ENCODE peak calls at places on chromosome 11, in eight cellular contexts. W, I, F, Q, Y, R, T and G are unnamed samples.

GRCh38 chr11:37378989-37379388 is 781.0 kb upstream of the RAG2 start:
- DNase-seq in R (no peak), W (no peak), F (no peak), T (no peak), Y (no peak), Q (no peak), I (no peak), G (no peak)

GRCh38 chr11:626475-627272 is at the start of gene SCT:
- DNase-seq in R (no peak), I (no peak), F (no peak), Y (no peak), T (no peak), Q (no peak), W (no peak), G (no peak)

GRCh38 chr11:123569387-123569786 is 85.0 kb downstream of the SCN3B start:
- DNase-seq in I (no peak), F (no peak), R (no peak), W (no peak), T (no peak), Y (no peak), Q (no peak), G (no peak)

GRCh38 chr11:133714471-133715375 is 130.6 kb downstream of the SPATA19 start:
- DNase-seq in Y (no peak), R (no peak), I (no peak), Q (no peak), F (no peak), W (no peak), T (no peak), G (no peak)

GRCh38 chr11:64368673-64369074 is 9.7 kb downstream of the RPS6KA4 start:
- DNase-seq in Y (no peak), R (no peak), Q (no peak), F (no peak), T (no peak), W (no peak), I (no peak), G (no peak)

GRCh38 chr11:134951305-134951700 is 539.3 kb upstream of the B3GAT1 start:
- DNase-seq in R (peak), T (no peak), Q (peak), W (peak), F (no peak), Y (no peak), I (no peak), G (peak)

GRCh38 chr11:133803026-133803425 is 42.3 kb downstream of the SPATA19 start:
- DNase-seq in F (no peak), I (no peak), T (no peak), Q (no peak), Y (no peak), W (no peak), R (no peak), G (no peak)

GRCh38 chr11:119505861-119506260 is 82.9 kb upstream of the THY1 start:
- DNase-seq in R (no peak), T (no peak), I (no peak), F (peak), Y (no peak), W (no peak), Q (peak), G (peak)

GRCh38 chr11:63564056-63564784 is 1.0 kb upstream of the PLAAT2 start:
- DNase-seq in Y (no peak), R (peak), T (no peak), F (no peak), Q (no peak), I (no peak), W (no peak), G (no peak)

GRCh38 chr11:117588166-117588810 is 208.7 kb downstream of the DSCAML1 start:
- DNase-seq in I (no peak), W (no peak), Q (no peak), R (no peak), Y (no peak), T (no peak), F (no peak), G (no peak)

GRCh38 chr11:92045325-92045724 is 179.3 kb upstream of the FAT3 start:
- DNase-seq in Y (no peak), I (no peak), R (no peak), T (no peak), W (no peak), Q (no peak), F (no peak), G (no peak)

GRCh38 chr11:70759846-70760245 is 361.5 kb downstream of the CTTN start:
- DNase-seq in W (no peak), I (no peak), Y (no peak), Q (no peak), F (no peak), R (no peak), T (no peak), G (no peak)

GRCh38 chr11:26331911-26332571 is at the start of gene ANO3:
- DNase-seq in Y (peak), Q (peak), F (peak), W (peak), R (peak), I (no peak), T (peak), G (peak)

GRCh38 chr11:75938543-75938942 is 123.5 kb downstream of the UVRAG start:
- DNase-seq in Y (no peak), I (no peak), R (no peak), F (peak), W (no peak), Q (peak), T (no peak), G (peak)

GRCh38 chr11:14070866-14071265 is 108.3 kb downstream of the SPON1 start:
- DNase-seq in T (no peak), Y (no peak), I (no peak), Q (no peak), F (no peak), R (no peak), W (no peak), G (no peak)

GRCh38 chr11:84899740-84900139 is 727.4 kb downstream of the DLG2 start:
- DNase-seq in R (no peak), Q (no peak), F (peak), Y (no peak), T (peak), W (no peak), I (no peak), G (no peak)

GRCh38 chr11:68122936-68123539 is 1.9 kb upstream of the CHKA start:
- DNase-seq in T (no peak), I (no peak), Q (no peak), Y (no peak), F (no peak), R (no peak), W (no peak), G (no peak)

GRCh38 chr11:44145011-44145777 is 49.7 kb downstream of the EXT2 start:
- DNase-seq in I (no peak), T (no peak), Q (no peak), W (no peak), F (no peak), Y (no peak), R (no peak), G (no peak)

GRCh38 chr11:130162733-130163132 is 3.2 kb downstream of the ST14 start:
- DNase-seq in T (no peak), R (no peak), Q (peak), Y (peak), F (peak), I (no peak), W (no peak), G (peak)

GRCh38 chr11:64675417-64676252 is 47.4 kb downstream of the NRXN2 start:
- DNase-seq in I (no peak), R (peak), W (peak), T (peak), F (peak), Q (peak), Y (peak), G (peak)

GRCh38 chr11:60951909-60952741 is at the start of gene SLC15A3:
- DNase-seq in T (no peak), F (peak), Y (no peak), R (peak), I (no peak), Q (peak), W (peak), G (peak)

GRCh38 chr11:117706322-117706814 is 90.6 kb downstream of the DSCAML1 start:
- DNase-seq in R (no peak), I (no peak), W (no peak), Q (no peak), Y (no peak), T (no peak), F (no peak), G (no peak)

GRCh38 chr11:18235394-18235926 is 1.1 kb downstream of the SAA4 start:
- DNase-seq in W (no peak), Y (no peak), Q (no peak), R (no peak), I (no peak), T (no peak), F (no peak), G (no peak)

GRCh38 chr11:75980031-75980430 is 165.0 kb downstream of the UVRAG start:
- DNase-seq in I (no peak), Y (no peak), Q (no peak), T (no peak), W (no peak), R (no peak), F (no peak), G (no peak)

GRCh38 chr11:101860694-101861371 is 54.0 kb upstream of the CEP126 start:
- DNase-seq in R (peak), W (no peak), T (peak), F (peak), I (peak), Q (peak), Y (peak), G (peak)

GRCh38 chr11:125416993-125417935 is 78.8 kb downstream of the FEZ1 start:
- DNase-seq in I (no peak), T (no peak), Y (no peak), W (no peak), R (no peak), Q (no peak), F (no peak), G (no peak)

GRCh38 chr11:2382927-2383822 is 6.1 kb downstream of the CD81 start:
- DNase-seq in W (peak), F (no peak), R (no peak), I (no peak), Y (no peak), Q (peak), T (no peak), G (peak)

GRCh38 chr11:2587976-2588748 is 111.6 kb downstream of the KCNQ1OT1 start:
- DNase-seq in I (no peak), F (no peak), T (no peak), W (peak), Y (no peak), Q (no peak), R (no peak), G (no peak)

GRCh38 chr11:103683581-103683980 is 352.9 kb upstream of the DDI1 start:
- DNase-seq in I (no peak), W (no peak), Y (no peak), F (peak), T (no peak), Q (no peak), R (no peak), G (no peak)